ENCODE peak calls at places on chromosomes 2 and 18, in seven cellular contexts. R is astrocyte of the spinal cord, K is WTC11, X is fibroblast of mammary gland, S is DND-41, N is pancreas, I is NAMALWA. G is an unnamed sample.

GRCh38 chr2:70420005-70420580 is 118.2 kb upstream of the FAM136A start:
- DNase-seq in R (no peak), K (no peak), X (no peak), S (no peak), N (no peak), I (no peak), G (no peak)

GRCh38 chr2:84846041-84846663 is 34.7 kb downstream of the TRABD2A start:
- DNase-seq in R (peak), K (no peak), X (no peak), S (peak), N (no peak), I (no peak), G (peak)

GRCh38 chr2:172429351-172429968 is 2.1 kb downstream of the ITGA6 start:
- DNase-seq in R (peak), K (no peak), X (no peak), S (no peak), N (no peak), I (peak), G (peak)

GRCh38 chr18:9354256-9354655 is 19.7 kb downstream of the TWSG1 start:
- DNase-seq in R (peak), K (no peak), X (peak), S (no peak), N (no peak), I (no peak), G (peak)

GRCh38 chr18:12028674-12029073 is 47.4 kb downstream of the IMPA2 start:
- DNase-seq in R (no peak), K (no peak), X (no peak), S (no peak), N (no peak), I (no peak), G (no peak)

GRCh38 chr2:16037808-16038457 is 97.6 kb downstream of the MYCN start:
- DNase-seq in R (no peak), K (no peak), X (no peak), S (no peak), N (no peak), I (no peak), G (no peak)

GRCh38 chr18:79739440-79739778 is 58.3 kb upstream of the KCNG2 start:
- DNase-seq in R (no peak), K (no peak), X (no peak), S (no peak), N (no peak), I (no peak), G (no peak)

GRCh38 chr2:240162531-240162930 is 22.1 kb upstream of the OTOS start:
- DNase-seq in R (no peak), K (no peak), X (no peak), S (no peak), N (peak), I (no peak), G (no peak)

GRCh38 chr18:65610939-65611338 is 139.9 kb upstream of the CDH7 start:
- DNase-seq in R (no peak), K (no peak), X (no peak), S (no peak), N (no peak), I (no peak), G (no peak)

GRCh38 chr2:30026091-30027055 is 105.0 kb upstream of the ALK start:
- DNase-seq in R (peak), K (peak), X (peak), S (peak), N (peak), I (peak), G (peak)

G was measured in IMR-90.